ENCODE peak calls at places on chromosomes 13 and 19, in six cellular contexts. One of them, this sample, is unnamed.

GRCh38 chr19:16627194-16627927 is 643 bp downstream of the MED26 start:
- DNase-seq in neuronal stem cell: peak; percentile 17
- DNase-seq in effector memory CD4-positive, alpha-beta T cell: no peak
- DNase-seq in osteoblast: peak; percentile 82
- DNase-seq in psoas muscle: no peak
- DNase-seq in heart right ventricle: peak; percentile 7
- DNase-seq in this sample: no peak

GRCh38 chr19:41599175-41599966 is 23.4 kb downstream of the CEACAM21 start:
- DNase-seq in effector memory CD4-positive, alpha-beta T cell: no peak
- DNase-seq in heart right ventricle: no peak
- DNase-seq in neuronal stem cell: no peak
- DNase-seq in osteoblast: no peak
- DNase-seq in psoas muscle: no peak
- DNase-seq in this sample: no peak

GRCh38 chr13:113663934-113664333 is 3.1 kb upstream of the GRK1 start:
- DNase-seq in neuronal stem cell: no peak
- DNase-seq in effector memory CD4-positive, alpha-beta T cell: no peak
- DNase-seq in heart right ventricle: no peak
- DNase-seq in psoas muscle: no peak
- DNase-seq in osteoblast: peak; percentile 61
- DNase-seq in this sample: no peak

GRCh38 chr13:49649244-49649962 is 21.1 kb downstream of the ARL11 start:
- DNase-seq in psoas muscle: no peak
- DNase-seq in heart right ventricle: no peak
- DNase-seq in osteoblast: peak; percentile 87
- DNase-seq in effector memory CD4-positive, alpha-beta T cell: no peak
- DNase-seq in neuronal stem cell: no peak
- DNase-seq in this sample: no peak

GRCh38 chr13:99388334-99388923 is 81.2 kb upstream of the GPR183 start:
- DNase-seq in neuronal stem cell: no peak
- DNase-seq in effector memory CD4-positive, alpha-beta T cell: no peak
- DNase-seq in osteoblast: no peak
- DNase-seq in heart right ventricle: no peak
- DNase-seq in psoas muscle: no peak
- DNase-seq in this sample: no peak

GRCh38 chr13:72970956-72971355 is 87.8 kb upstream of the KLF5 start:
- DNase-seq in osteoblast: no peak
- DNase-seq in psoas muscle: no peak
- DNase-seq in effector memory CD4-positive, alpha-beta T cell: no peak
- DNase-seq in heart right ventricle: no peak
- DNase-seq in neuronal stem cell: no peak
- DNase-seq in this sample: no peak

GRCh38 chr13:64538711-64539110 is 2691.4 kb downstream of the PCDH9 start:
- DNase-seq in osteoblast: no peak
- DNase-seq in psoas muscle: no peak
- DNase-seq in neuronal stem cell: no peak
- DNase-seq in effector memory CD4-positive, alpha-beta T cell: no peak
- DNase-seq in heart right ventricle: no peak
- DNase-seq in this sample: no peak

GRCh38 chr13:76637651-76638111 is 248.5 kb downstream of the KCTD12 start:
- DNase-seq in effector memory CD4-positive, alpha-beta T cell: no peak
- DNase-seq in heart right ventricle: no peak
- DNase-seq in neuronal stem cell: no peak
- DNase-seq in psoas muscle: no peak
- DNase-seq in osteoblast: no peak
- DNase-seq in this sample: no peak

GRCh38 chr13:26821766-26822165 is 61.2 kb upstream of the GPR12 start:
- DNase-seq in psoas muscle: no peak
- DNase-seq in osteoblast: no peak
- DNase-seq in neuronal stem cell: no peak
- DNase-seq in heart right ventricle: no peak
- DNase-seq in effector memory CD4-positive, alpha-beta T cell: no peak
- DNase-seq in this sample: no peak

GRCh38 chr19:13718733-13719132 is 45.6 kb upstream of the MRI1 start:
- DNase-seq in effector memory CD4-positive, alpha-beta T cell: no peak
- DNase-seq in heart right ventricle: no peak
- DNase-seq in osteoblast: peak; percentile 79
- DNase-seq in neuronal stem cell: peak; percentile 31
- DNase-seq in psoas muscle: no peak
- DNase-seq in this sample: no peak

GRCh38 chr13:114115191-114115671 is 17.2 kb downstream of the RASA3 start:
- DNase-seq in psoas muscle: peak; percentile 48
- DNase-seq in effector memory CD4-positive, alpha-beta T cell: no peak
- DNase-seq in osteoblast: peak; percentile 98
- DNase-seq in heart right ventricle: peak; percentile 17
- DNase-seq in neuronal stem cell: no peak
- DNase-seq in this sample: peak; percentile 41

GRCh38 chr13:76029088-76029487 is 393.0 kb downstream of the LMO7 start:
- DNase-seq in osteoblast: no peak
- DNase-seq in effector memory CD4-positive, alpha-beta T cell: no peak
- DNase-seq in psoas muscle: no peak
- DNase-seq in heart right ventricle: no peak
- DNase-seq in neuronal stem cell: no peak
- DNase-seq in this sample: no peak

GRCh38 chr13:76812971-76813691 is 73.1 kb downstream of the KCTD12 start:
- DNase-seq in effector memory CD4-positive, alpha-beta T cell: no peak
- DNase-seq in heart right ventricle: peak; percentile 77
- DNase-seq in neuronal stem cell: no peak
- DNase-seq in psoas muscle: peak; percentile 65
- DNase-seq in osteoblast: no peak
- DNase-seq in this sample: no peak

GRCh38 chr13:51518847-51519246 is 65.4 kb upstream of the WDFY2 start:
- DNase-seq in neuronal stem cell: no peak
- DNase-seq in psoas muscle: no peak
- DNase-seq in effector memory CD4-positive, alpha-beta T cell: no peak
- DNase-seq in osteoblast: no peak
- DNase-seq in heart right ventricle: no peak
- DNase-seq in this sample: no peak

GRCh38 chr13:35146686-35147085 is 204.6 kb downstream of the NBEA start:
- DNase-seq in neuronal stem cell: no peak
- DNase-seq in heart right ventricle: no peak
- DNase-seq in osteoblast: no peak
- DNase-seq in effector memory CD4-positive, alpha-beta T cell: no peak
- DNase-seq in psoas muscle: no peak
- DNase-seq in this sample: no peak

GRCh38 chr19:1744822-1745563 is 8.3 kb upstream of the ONECUT3 start:
- DNase-seq in heart right ventricle: no peak
- DNase-seq in psoas muscle: no peak
- DNase-seq in effector memory CD4-positive, alpha-beta T cell: no peak
- DNase-seq in neuronal stem cell: no peak
- DNase-seq in osteoblast: no peak
- DNase-seq in this sample: no peak

GRCh38 chr13:94646904-94647303 is 45.2 kb downstream of the GPR180 start:
- DNase-seq in psoas muscle: no peak
- DNase-seq in effector memory CD4-positive, alpha-beta T cell: no peak
- DNase-seq in osteoblast: no peak
- DNase-seq in neuronal stem cell: no peak
- DNase-seq in heart right ventricle: no peak
- DNase-seq in this sample: no peak

GRCh38 chr13:94416454-94417080 is 62.9 kb downstream of the DCT start:
- DNase-seq in neuronal stem cell: peak; percentile 40
- DNase-seq in heart right ventricle: no peak
- DNase-seq in psoas muscle: no peak
- DNase-seq in osteoblast: no peak
- DNase-seq in effector memory CD4-positive, alpha-beta T cell: no peak
- DNase-seq in this sample: no peak

GRCh38 chr13:98906746-98907502 is 70.9 kb downstream of the DOCK9 start:
- DNase-seq in psoas muscle: no peak
- DNase-seq in neuronal stem cell: no peak
- DNase-seq in osteoblast: no peak
- DNase-seq in heart right ventricle: no peak
- DNase-seq in effector memory CD4-positive, alpha-beta T cell: no peak
- DNase-seq in this sample: no peak

GRCh38 chr13:95530178-95530577 is 22.3 kb upstream of the CLDN10 start:
- DNase-seq in osteoblast: peak; percentile 84
- DNase-seq in neuronal stem cell: no peak
- DNase-seq in psoas muscle: peak; percentile 13
- DNase-seq in heart right ventricle: no peak
- DNase-seq in effector memory CD4-positive, alpha-beta T cell: no peak
- DNase-seq in this sample: no peak

GRCh38 chr19:40466219-40467006 is at the start of gene SPTBN4:
- DNase-seq in heart right ventricle: peak; percentile 22
- DNase-seq in osteoblast: peak; percentile 66
- DNase-seq in psoas muscle: peak; percentile 53
- DNase-seq in neuronal stem cell: no peak
- DNase-seq in effector memory CD4-positive, alpha-beta T cell: peak; percentile 62
- DNase-seq in this sample: no peak

GRCh38 chr19:10419646-10420443 is 493 bp upstream of the PDE4A start:
- DNase-seq in heart right ventricle: no peak
- DNase-seq in effector memory CD4-positive, alpha-beta T cell: no peak
- DNase-seq in osteoblast: peak; percentile 95
- DNase-seq in psoas muscle: no peak
- DNase-seq in neuronal stem cell: peak; percentile 90
- DNase-seq in this sample: peak; percentile 76
- H3K4me3 ChIP-seq in heart right ventricle: peak overlapping the region; percentile 42
- H3K4me3 ChIP-seq in effector memory CD4-positive, alpha-beta T cell: peak overlapping the region; percentile 5
- H3K4me3 ChIP-seq in osteoblast: peak overlapping the region; percentile 57
- H3K4me3 ChIP-seq in psoas muscle: peak overlapping the region; percentile 40
- H3K4me3 ChIP-seq in neuronal stem cell: peak overlapping the region; percentile 45
- H3K4me3 ChIP-seq in this sample: peak overlapping the region; percentile 52

DNA sequence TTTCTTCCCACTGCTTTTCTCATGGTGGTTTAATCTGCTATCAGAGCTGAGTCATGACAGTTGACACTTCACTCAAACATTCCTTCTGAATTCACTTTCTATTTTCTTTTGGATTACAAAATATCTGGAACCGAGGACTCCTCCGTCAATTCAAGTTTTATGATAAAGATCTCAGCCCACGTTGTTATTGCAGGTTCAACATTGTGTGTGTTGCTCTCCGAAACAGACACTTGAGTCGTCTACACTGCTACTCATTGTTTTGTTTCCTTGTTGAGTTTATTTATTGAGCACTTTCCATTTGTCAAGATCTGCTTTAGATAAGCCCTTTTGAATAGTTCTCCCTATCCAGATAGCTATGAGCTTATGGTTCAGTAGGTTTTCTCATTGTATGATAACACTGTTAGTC is 636.1 kb upstream of the GPC6 start:
- DNase-seq in effector memory CD4-positive, alpha-beta T cell: no peak
- DNase-seq in osteoblast: no peak
- DNase-seq in neuronal stem cell: no peak
- DNase-seq in heart right ventricle: no peak
- DNase-seq in psoas muscle: no peak
- DNase-seq in this sample: no peak
- H3K27ac ChIP-seq in effector memory CD4-positive, alpha-beta T cell: no peak overlapping the region
- H3K27ac ChIP-seq in osteoblast: no peak overlapping the region
- H3K27ac ChIP-seq in neuronal stem cell: no peak overlapping the region
- H3K27ac ChIP-seq in heart right ventricle: no peak overlapping the region
- H3K27ac ChIP-seq in psoas muscle: no peak overlapping the region
- H3K27ac ChIP-seq in this sample: no peak overlapping the region

DNA sequence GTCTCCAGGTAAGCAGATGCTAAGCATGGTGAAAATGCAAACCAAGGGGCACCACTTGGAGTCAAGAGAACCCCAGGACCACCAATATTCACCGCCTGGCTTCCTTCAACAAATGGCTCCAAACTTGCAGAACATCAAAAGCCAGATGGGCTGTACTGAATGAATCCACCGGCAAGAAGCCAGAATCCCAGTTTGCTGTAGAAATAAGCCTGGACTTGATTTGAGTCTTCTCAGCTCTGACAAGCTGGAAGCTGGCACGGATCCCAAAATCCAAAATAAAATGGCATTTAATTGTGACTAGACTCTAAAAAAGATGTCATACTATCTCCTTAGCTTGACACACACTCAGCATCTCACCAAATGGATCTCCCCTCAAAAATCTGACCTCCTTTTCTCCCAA is 11.9 kb downstream of the EFNB2 start:
- DNase-seq in psoas muscle: no peak
- DNase-seq in neuronal stem cell: no peak
- DNase-seq in effector memory CD4-positive, alpha-beta T cell: no peak
- DNase-seq in heart right ventricle: no peak
- DNase-seq in osteoblast: no peak
- DNase-seq in this sample: no peak
- H3K4me3 ChIP-seq in psoas muscle: no peak overlapping the region
- H3K4me3 ChIP-seq in neuronal stem cell: no peak overlapping the region
- H3K4me3 ChIP-seq in effector memory CD4-positive, alpha-beta T cell: no peak overlapping the region
- H3K4me3 ChIP-seq in heart right ventricle: peak overlapping the region; percentile 8
- H3K4me3 ChIP-seq in osteoblast: no peak overlapping the region
- H3K4me3 ChIP-seq in this sample: no peak overlapping the region

DNA sequence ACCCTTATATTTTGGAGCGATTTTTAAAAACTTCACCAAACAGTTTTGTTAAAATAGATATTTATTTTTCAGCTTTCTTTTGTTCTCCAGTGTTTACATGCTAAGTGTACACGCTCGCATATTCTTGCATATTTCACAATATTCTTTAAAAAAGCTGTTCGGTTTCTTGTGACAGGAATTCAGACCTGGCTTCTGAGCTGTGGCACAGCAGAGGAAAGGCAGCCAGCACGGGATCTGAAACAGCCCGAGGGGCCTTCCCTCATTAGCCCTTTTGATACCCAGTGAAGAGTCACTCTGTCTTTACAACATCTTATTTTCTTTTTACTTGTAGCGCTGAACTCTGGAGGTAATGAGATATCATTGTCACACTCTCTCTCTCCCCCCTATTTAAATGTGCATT is 234.0 kb downstream of the B3GLCT start:
- DNase-seq in psoas muscle: no peak
- DNase-seq in neuronal stem cell: no peak
- DNase-seq in effector memory CD4-positive, alpha-beta T cell: no peak
- DNase-seq in osteoblast: no peak
- DNase-seq in heart right ventricle: no peak
- DNase-seq in this sample: no peak
- H3K27ac ChIP-seq in psoas muscle: no peak overlapping the region
- H3K27ac ChIP-seq in neuronal stem cell: no peak overlapping the region
- H3K27ac ChIP-seq in effector memory CD4-positive, alpha-beta T cell: no peak overlapping the region
- H3K27ac ChIP-seq in osteoblast: no peak overlapping the region
- H3K27ac ChIP-seq in heart right ventricle: no peak overlapping the region
- H3K27ac ChIP-seq in this sample: no peak overlapping the region